ENCODE peak calls at places on chromosomes 13 and 19, in six cellular contexts. K is DMS 273 treated with DMSO at 0.1 percent for 48 hours; C is naive thymus-derived CD4-positive, alpha-beta T cell; G is CD8-positive, alpha-beta T cell; R is stimulated activated CD8-positive, alpha-beta memory T cell treated with anti-CD3 and anti-CD28 coated beads, Interleukin-2, amount 100 ng/mL, for 1 hour; W is choroid plexus epithelial cell. B is an unnamed sample.

GRCh38 chr13:91399189-91400093 is 1.0 kb downstream of the GPC5 start:
- DNase-seq in K (no peak), C (peak), G (no peak), R (no peak), W (no peak), B (no peak)

GRCh38 chr13:38417727-38418126 is 68.1 kb downstream of the UFM1 start:
- DNase-seq in K (no peak), C (no peak), G (no peak), R (no peak), W (peak), B (peak)

GRCh38 chr19:6220385-6221191 is 59.2 kb downstream of the MLLT1 start:
- DNase-seq in K (no peak), C (no peak), G (no peak), R (no peak), W (peak), B (peak)

GRCh38 chr19:52943134-52943883 is 19.4 kb downstream of the ZNF816 start:
- DNase-seq in K (no peak), C (no peak), G (no peak), R (no peak), W (no peak), B (no peak)

GRCh38 chr19:55677572-55678028 is 2.6 kb downstream of the EPN1 start:
- DNase-seq in K (no peak), C (no peak), G (no peak), R (no peak), W (peak), B (no peak)

GRCh38 chr19:13859361-13859880 is 17.5 kb upstream of the NANOS3 start:
- DNase-seq in K (peak), C (no peak), G (no peak), R (no peak), W (peak), B (peak)

GRCh38 chr13:92719868-92720267 is 506.7 kb upstream of the GPC6 start:
- DNase-seq in K (no peak), C (no peak), G (no peak), R (no peak), W (peak), B (no peak)

GRCh38 chr19:42469311-42470239 is 26.8 kb upstream of the CXCL17 start:
- DNase-seq in K (no peak), C (no peak), G (no peak), R (no peak), W (no peak), B (peak)

GRCh38 chr19:9296336-9296735 is 13.3 kb downstream of the ZNF699 start:
- DNase-seq in K (no peak), C (no peak), G (no peak), R (no peak), W (no peak), B (no peak)

GRCh38 chr13:110230661-110231347 is 76.2 kb downstream of the COL4A1 start:
- DNase-seq in K (no peak), C (no peak), G (no peak), R (no peak), W (no peak), B (no peak)

GRCh38 chr19:48466571-48467325 is 2.4 kb upstream of the CYTH2 start:
- DNase-seq in K (no peak), C (no peak), G (no peak), R (no peak), W (peak), B (peak)

GRCh38 chr13:52029569-52029968 is 5.1 kb downstream of the UTP14C start:
- DNase-seq in K (no peak), C (no peak), G (no peak), R (no peak), W (no peak), B (no peak)

GRCh38 chr13:52447354-52447753 is 3.1 kb downstream of the VPS36 start:
- DNase-seq in K (no peak), C (no peak), G (no peak), R (no peak), W (no peak), B (no peak)

GRCh38 chr13:107185889-107186288 is 618.0 kb upstream of the ARGLU1 start:
- DNase-seq in K (no peak), C (no peak), G (no peak), R (no peak), W (peak), B (peak)

GRCh38 chr13:74015137-74015536 is 119.1 kb downstream of the KLF12 start:
- DNase-seq in K (no peak), C (no peak), G (no peak), R (no peak), W (peak), B (peak)

GRCh38 chr19:18551631-18552030 is 6.0 kb upstream of the KXD1 start:
- DNase-seq in K (no peak), C (no peak), G (no peak), R (no peak), W (no peak), B (no peak)

GRCh38 chr13:52160053-52160452 is 656 bp upstream of the NEK3 start:
- DNase-seq in K (no peak), C (no peak), G (no peak), R (no peak), W (no peak), B (no peak)

GRCh38 chr13:101139076-101139475 is 277.2 kb downstream of the NALCN start:
- DNase-seq in K (no peak), C (no peak), G (no peak), R (no peak), W (peak), B (peak)

GRCh38 chr13:22486490-22486889 is 694.3 kb upstream of the SGCG start:
- DNase-seq in K (no peak), C (no peak), G (no peak), R (no peak), W (no peak), B (no peak)

GRCh38 chr13:40164137-40164536 is 502.3 kb downstream of the FOXO1 start:
- DNase-seq in K (no peak), C (no peak), G (no peak), R (no peak), W (peak), B (peak)

GRCh38 chr13:60370343-60370742 is 26.7 kb upstream of the TDRD3 start:
- DNase-seq in K (no peak), C (no peak), G (no peak), R (no peak), W (no peak), B (no peak)

GRCh38 chr13:99113351-99113750 is 87.3 kb upstream of the UBAC2 start:
- DNase-seq in K (no peak), C (no peak), G (no peak), R (no peak), W (no peak), B (no peak)

B was measured in fibroblast of mammary gland.